ENCODE peak calls at places on chromosomes 1 and 21, in eight cellular contexts. D is stimulated activated CD8-positive, alpha-beta memory T cell treated with anti-CD3 and anti-CD28 coated beads, Interleukin-4, amount 100 ng/mL, for 48 hours; H is Kasumi-1; I is M059J; Z is thoracic aorta; J is activated CD4-positive, alpha-beta T cell treated with anti-CD3 and anti-CD28 coated beads, Interleukin-2, amount 50 U/mL, for 48 hours; Q is activated naive CD4-positive, alpha-beta T cell; K is NCI-H1694. B is an unnamed sample.

GRCh38 chr1:161160763-161161162 is 1.5 kb downstream of the USP21 start:
- DNase-seq in D (no peak), H (no peak), I (no peak), Z (no peak), J (no peak), Q (no peak), K (no peak), B (no peak)

GRCh38 chr21:16069713-16070112 is 339.9 kb downstream of the USP25 start:
- DNase-seq in D (no peak), H (no peak), I (no peak), Z (no peak), J (no peak), Q (no peak), K (no peak), B (no peak)

GRCh38 chr1:195664628-195665027 is 943.6 kb downstream of the KCNT2 start:
- DNase-seq in D (no peak), H (no peak), I (peak; percentile 47), Z (no peak), J (no peak), Q (no peak), K (no peak), B (no peak)

GRCh38 chr1:224707849-224708725 is 92.0 kb downstream of the CNIH3 start:
- DNase-seq in D (no peak), H (no peak), I (peak; percentile 85), Z (no peak), J (no peak), Q (no peak), K (no peak), B (no peak)

GRCh38 chr1:211345719-211346118 is 19.1 kb downstream of the TRAF5 start:
- DNase-seq in D (no peak), H (no peak), I (no peak), Z (no peak), J (no peak), Q (no peak), K (no peak), B (no peak)

GRCh38 chr1:43651188-43651587 is 1.2 kb downstream of the KDM4A start:
- DNase-seq in D (no peak), H (no peak), I (no peak), Z (no peak), J (no peak), Q (no peak), K (no peak), B (no peak)

GRCh38 chr1:203673550-203674411 is 47.1 kb downstream of the ATP2B4 start:
- DNase-seq in D (peak; percentile 72), H (peak; percentile 99), I (peak; percentile 99), Z (peak; percentile 62), J (peak; percentile 55), Q (peak; percentile 44), K (no peak), B (peak; percentile 68)

GRCh38 chr1:93448292-93448982 is 519 bp downstream of the FNBP1L start:
- DNase-seq in D (peak; percentile 28), H (peak; percentile 34), I (peak; percentile 61), Z (no peak), J (peak; percentile 5), Q (no peak), K (no peak), B (peak; percentile 12)

GRCh38 chr21:38341546-38342012 is 84.8 kb downstream of the KCNJ15 start:
- DNase-seq in D (no peak), H (no peak), I (peak; percentile 41), Z (peak; percentile 80), J (no peak), Q (no peak), K (no peak), B (no peak)